ENCODE peak calls at places on chromosomes 12 and 14, in seven cellular contexts. C is SJSA1; F is psoas muscle; P is activated naive CD4-positive, alpha-beta T cell; J is HT-29; N is stimulated activated CD8-positive, alpha-beta memory T cell treated with anti-CD3 and anti-CD28 coated beads, Interleukin-4, amount 100 ng/mL, for 24 hours; A is T-helper 17 cell. X is an unnamed sample.

GRCh38 chr12:107622005-107622404 is 63.6 kb upstream of the PWP1 start:
- DNase-seq in C (no peak), F (no peak), P (no peak), J (peak), N (no peak), A (no peak), X (no peak)

GRCh38 chr12:65823481-65824313 is 586 bp upstream of the HMGA2 start:
- DNase-seq in C (peak), F (peak), P (no peak), J (peak), N (no peak), A (no peak), X (peak)

GRCh38 chr14:48398675-48399282 is 723.4 kb upstream of the MDGA2 start:
- DNase-seq in C (no peak), F (no peak), P (no peak), J (peak), N (no peak), A (no peak), X (no peak)

GRCh38 chr12:59084758-59085383 is 164.6 kb upstream of the LRIG3 start:
- DNase-seq in C (peak), F (peak), P (no peak), J (no peak), N (no peak), A (no peak), X (no peak)

GRCh38 chr12:55034218-55034617 is 14.4 kb downstream of the NEUROD4 start:
- DNase-seq in C (no peak), F (no peak), P (no peak), J (no peak), N (no peak), A (no peak), X (no peak)

GRCh38 chr14:78836777-78837176 is 666.6 kb downstream of the NRXN3 start:
- DNase-seq in C (peak), F (peak), P (no peak), J (peak), N (no peak), A (no peak), X (no peak)

GRCh38 chr12:122928891-122929538 is 33.1 kb upstream of the VPS37B start:
- DNase-seq in C (no peak), F (no peak), P (no peak), J (no peak), N (no peak), A (no peak), X (no peak)

GRCh38 chr12:68335462-68335861 is 3.3 kb upstream of the MDM1 start:
- DNase-seq in C (no peak), F (no peak), P (no peak), J (no peak), N (no peak), A (no peak), X (no peak)

X was measured in CD14-positive monocyte.